ENCODE peak calls at places on chromosomes 5 and 9, in five cellular contexts. Q is ovary, V is GM06990, B is transverse colon, F is lower lobe of right lung. G is an unnamed sample.

GRCh38 chr5:83281658-83282057 is 189.9 kb upstream of the VCAN start:
- DNase-seq in Q (no peak), V (no peak), B (no peak), F (no peak), G (no peak)

GRCh38 chr9:101028346-101029299 is at the start of gene PLPPR1:
- DNase-seq in Q (peak), V (peak), B (peak), F (peak), G (peak)

GRCh38 chr5:179906294-179906794 is 1.4 kb downstream of the TBC1D9B start:
- DNase-seq in Q (no peak), V (no peak), B (no peak), F (no peak), G (no peak)

GRCh38 chr9:21789541-21790037 is 12.8 kb upstream of the MTAP start:
- DNase-seq in Q (no peak), V (peak), B (peak), F (no peak), G (peak)

GRCh38 chr9:76200730-76201129 is 193.5 kb downstream of the RFK start:
- DNase-seq in Q (no peak), V (no peak), B (no peak), F (no peak), G (no peak)

GRCh38 chr9:29799227-29799626 is 2225.9 kb upstream of the C9orf72 start:
- DNase-seq in Q (no peak), V (no peak), B (no peak), F (no peak), G (no peak)

GRCh38 chr9:98040212-98040611 is 16.3 kb upstream of the NANS start:
- DNase-seq in Q (no peak), V (no peak), B (no peak), F (no peak), G (no peak)

GRCh38 chr5:66904189-66904588 is 292.4 kb downstream of the CD180 start:
- DNase-seq in Q (no peak), V (no peak), B (no peak), F (no peak), G (no peak)

GRCh38 chr5:127707209-127707608 is 4.0 kb downstream of the CCDC192 start:
- DNase-seq in Q (no peak), V (no peak), B (no peak), F (no peak), G (no peak)

GRCh38 chr5:86861514-86861913 is 243.8 kb downstream of the COX7C start:
- DNase-seq in Q (no peak), V (no peak), B (no peak), F (no peak), G (no peak)

GRCh38 chr5:35247645-35248034 is 17.4 kb upstream of the PRLR start:
- DNase-seq in Q (no peak), V (peak), B (no peak), F (no peak), G (peak)

GRCh38 chr9:111957856-111958631 is 61.4 kb downstream of the UGCG start:
- DNase-seq in Q (no peak), V (no peak), B (no peak), F (no peak), G (no peak)

GRCh38 chr5:40775085-40775845 is 19.5 kb upstream of the TTC33 start:
- DNase-seq in Q (no peak), V (no peak), B (no peak), F (no peak), G (no peak)

GRCh38 chr5:117486879-117487391 is 912.3 kb upstream of the SEMA6A start:
- DNase-seq in Q (no peak), V (no peak), B (peak), F (no peak), G (no peak)

GRCh38 chr9:103804077-103804735 is 289.9 kb upstream of the SMC2 start:
- DNase-seq in Q (no peak), V (no peak), B (no peak), F (no peak), G (no peak)

GRCh38 chr5:171367424-171368370 is 20.0 kb upstream of the NPM1 start:
- DNase-seq in Q (no peak), V (no peak), B (no peak), F (no peak), G (no peak)

GRCh38 chr9:79123419-79123818 is 448.3 kb upstream of the TLE4 start:
- DNase-seq in Q (no peak), V (no peak), B (no peak), F (no peak), G (no peak)

GRCh38 chr5:32254987-32255900 is 57.5 kb downstream of the MTMR12 start:
- DNase-seq in Q (no peak), V (no peak), B (no peak), F (no peak), G (no peak)

GRCh38 chr9:89442981-89443817 is 54.7 kb downstream of the SEMA4D start:
- DNase-seq in Q (no peak), V (no peak), B (no peak), F (no peak), G (peak)

GRCh38 chr9:129362287-129363098 is 184.4 kb upstream of the IER5L start:
- DNase-seq in Q (no peak), V (no peak), B (no peak), F (peak), G (peak)

DNA sequence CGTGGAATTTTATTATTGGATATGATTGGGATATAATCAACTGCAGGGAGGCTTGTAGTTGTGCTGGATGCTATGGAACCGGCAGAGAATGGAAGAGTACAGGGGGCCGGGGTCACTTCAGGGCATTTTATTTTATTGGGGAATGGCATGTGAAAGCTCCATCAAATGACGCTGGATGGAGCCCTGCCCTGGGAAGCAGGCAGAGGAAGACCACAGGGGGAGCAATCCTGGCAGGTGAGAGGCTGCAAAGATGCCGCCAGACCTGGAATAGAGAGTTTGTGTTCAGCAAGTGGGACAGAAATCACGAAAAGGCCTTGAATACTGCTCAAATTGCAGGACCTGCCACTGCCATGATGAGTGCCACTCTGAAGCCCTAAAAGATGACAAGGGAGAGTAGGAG is 30.9 kb upstream of the TGFBI start:
- DNase-seq in Q (no peak), V (no peak), B (no peak), F (no peak), G (no peak)
- H3K4me3 ChIP-seq in Q (no peak), V (no peak), B (no peak), F (no peak), G (no peak)

GRCh38 chr9:132592451-132592850 is 10.0 kb downstream of the BARHL1 start:
- DNase-seq in Q (no peak), V (no peak), B (no peak), F (no peak), G (no peak)
- H3K4me3 ChIP-seq in Q (no peak), V (no peak), B (no peak), F (no peak), G (no peak)

GRCh38 chr9:83473488-83473971 is 64.7 kb downstream of the FRMD3 start:
- DNase-seq in Q (no peak), V (peak), B (no peak), F (no peak), G (no peak)
- H3K4me3 ChIP-seq in Q (no peak), V (peak), B (no peak), F (peak), G (no peak)

GRCh38 chr5:52786937-52787599 is 648 bp upstream of the ITGA1 start:
- DNase-seq in Q (no peak), V (no peak), B (peak), F (peak), G (peak)
- H3K4me3 ChIP-seq in Q (peak), V (peak), B (peak), F (peak), G (peak)